ENCODE peak calls at places on chromosomes 5 and 9, in eight cellular contexts. One of them, this sample, is unnamed.

GRCh38 chr9:133403766-133404439 is 13.9 kb downstream of the REXO4 start:
- DNase-seq in stimulated activated naive CD4-positive, alpha-beta T cell: peak; percentile 57
- DNase-seq in B cell: peak; percentile 63
- DNase-seq in body of pancreas: peak; percentile 66
- DNase-seq in LoVo: no peak
- DNase-seq in T follicular helper cell: peak; percentile 45
- DNase-seq in lung microvascular endothelial cell: peak; percentile 52
- DNase-seq in stimulated activated CD8-positive, alpha-beta memory T cell treated with anti-CD3 and anti-CD28 coated beads, Interleukin-7, amount 100 ng/mL, for 48 hours: peak; percentile 37
- DNase-seq in this sample: no peak

GRCh38 chr5:100722657-100723056 is 180.4 kb downstream of the ST8SIA4 start:
- DNase-seq in B cell: no peak
- DNase-seq in stimulated activated naive CD4-positive, alpha-beta T cell: no peak
- DNase-seq in LoVo: no peak
- DNase-seq in body of pancreas: no peak
- DNase-seq in T follicular helper cell: no peak
- DNase-seq in stimulated activated CD8-positive, alpha-beta memory T cell treated with anti-CD3 and anti-CD28 coated beads, Interleukin-7, amount 100 ng/mL, for 48 hours: no peak
- DNase-seq in lung microvascular endothelial cell: no peak
- DNase-seq in this sample: no peak

GRCh38 chr9:35028341-35028740 is 38.8 kb downstream of the DNAJB5 start:
- DNase-seq in body of pancreas: no peak
- DNase-seq in lung microvascular endothelial cell: no peak
- DNase-seq in stimulated activated CD8-positive, alpha-beta memory T cell treated with anti-CD3 and anti-CD28 coated beads, Interleukin-7, amount 100 ng/mL, for 48 hours: no peak
- DNase-seq in T follicular helper cell: no peak
- DNase-seq in stimulated activated naive CD4-positive, alpha-beta T cell: no peak
- DNase-seq in LoVo: no peak
- DNase-seq in B cell: no peak
- DNase-seq in this sample: no peak

GRCh38 chr5:148899993-148900392 is 73.6 kb downstream of the ADRB2 start:
- DNase-seq in T follicular helper cell: no peak
- DNase-seq in lung microvascular endothelial cell: no peak
- DNase-seq in stimulated activated CD8-positive, alpha-beta memory T cell treated with anti-CD3 and anti-CD28 coated beads, Interleukin-7, amount 100 ng/mL, for 48 hours: no peak
- DNase-seq in B cell: no peak
- DNase-seq in stimulated activated naive CD4-positive, alpha-beta T cell: no peak
- DNase-seq in body of pancreas: no peak
- DNase-seq in LoVo: no peak
- DNase-seq in this sample: no peak

GRCh38 chr5:137466888-137467287 is 32.2 kb downstream of the SPOCK1 start:
- DNase-seq in T follicular helper cell: no peak
- DNase-seq in body of pancreas: no peak
- DNase-seq in lung microvascular endothelial cell: no peak
- DNase-seq in stimulated activated CD8-positive, alpha-beta memory T cell treated with anti-CD3 and anti-CD28 coated beads, Interleukin-7, amount 100 ng/mL, for 48 hours: no peak
- DNase-seq in stimulated activated naive CD4-positive, alpha-beta T cell: no peak
- DNase-seq in B cell: no peak
- DNase-seq in LoVo: no peak
- DNase-seq in this sample: peak; percentile 20

GRCh38 chr9:71824242-71824641 is 55.9 kb upstream of the CEMIP2 start:
- DNase-seq in body of pancreas: no peak
- DNase-seq in lung microvascular endothelial cell: no peak
- DNase-seq in stimulated activated naive CD4-positive, alpha-beta T cell: no peak
- DNase-seq in T follicular helper cell: no peak
- DNase-seq in B cell: no peak
- DNase-seq in LoVo: no peak
- DNase-seq in stimulated activated CD8-positive, alpha-beta memory T cell treated with anti-CD3 and anti-CD28 coated beads, Interleukin-7, amount 100 ng/mL, for 48 hours: no peak
- DNase-seq in this sample: no peak

GRCh38 chr5:176319827-176320554 is 41.6 kb downstream of the KIAA1191 start:
- DNase-seq in B cell: no peak
- DNase-seq in body of pancreas: no peak
- DNase-seq in stimulated activated CD8-positive, alpha-beta memory T cell treated with anti-CD3 and anti-CD28 coated beads, Interleukin-7, amount 100 ng/mL, for 48 hours: no peak
- DNase-seq in stimulated activated naive CD4-positive, alpha-beta T cell: no peak
- DNase-seq in lung microvascular endothelial cell: no peak
- DNase-seq in LoVo: no peak
- DNase-seq in T follicular helper cell: no peak
- DNase-seq in this sample: peak; percentile 5

GRCh38 chr5:30808996-30809395 is 384.5 kb upstream of the CDH6 start:
- DNase-seq in T follicular helper cell: no peak
- DNase-seq in LoVo: no peak
- DNase-seq in body of pancreas: no peak
- DNase-seq in B cell: no peak
- DNase-seq in stimulated activated CD8-positive, alpha-beta memory T cell treated with anti-CD3 and anti-CD28 coated beads, Interleukin-7, amount 100 ng/mL, for 48 hours: no peak
- DNase-seq in lung microvascular endothelial cell: no peak
- DNase-seq in stimulated activated naive CD4-positive, alpha-beta T cell: no peak
- DNase-seq in this sample: peak; percentile 51

GRCh38 chr5:145854651-145855258 is 18.1 kb downstream of the GRXCR2 start:
- DNase-seq in LoVo: peak; percentile 96
- DNase-seq in T follicular helper cell: no peak
- DNase-seq in stimulated activated naive CD4-positive, alpha-beta T cell: no peak
- DNase-seq in body of pancreas: no peak
- DNase-seq in B cell: no peak
- DNase-seq in stimulated activated CD8-positive, alpha-beta memory T cell treated with anti-CD3 and anti-CD28 coated beads, Interleukin-7, amount 100 ng/mL, for 48 hours: no peak
- DNase-seq in lung microvascular endothelial cell: no peak
- DNase-seq in this sample: peak; percentile 81

GRCh38 chr5:1776831-1777230 is 22.8 kb downstream of the MRPL36 start:
- DNase-seq in stimulated activated CD8-positive, alpha-beta memory T cell treated with anti-CD3 and anti-CD28 coated beads, Interleukin-7, amount 100 ng/mL, for 48 hours: no peak
- DNase-seq in stimulated activated naive CD4-positive, alpha-beta T cell: no peak
- DNase-seq in T follicular helper cell: no peak
- DNase-seq in LoVo: no peak
- DNase-seq in B cell: no peak
- DNase-seq in lung microvascular endothelial cell: no peak
- DNase-seq in body of pancreas: no peak
- DNase-seq in this sample: no peak

GRCh38 chr9:131566158-131566557 is 20.8 kb downstream of the PRRT1B start:
- DNase-seq in body of pancreas: no peak
- DNase-seq in stimulated activated CD8-positive, alpha-beta memory T cell treated with anti-CD3 and anti-CD28 coated beads, Interleukin-7, amount 100 ng/mL, for 48 hours: no peak
- DNase-seq in T follicular helper cell: no peak
- DNase-seq in stimulated activated naive CD4-positive, alpha-beta T cell: no peak
- DNase-seq in LoVo: no peak
- DNase-seq in lung microvascular endothelial cell: no peak
- DNase-seq in B cell: no peak
- DNase-seq in this sample: no peak

GRCh38 chr9:117247271-117247670 is 167.6 kb downstream of the ASTN2 start:
- DNase-seq in stimulated activated CD8-positive, alpha-beta memory T cell treated with anti-CD3 and anti-CD28 coated beads, Interleukin-7, amount 100 ng/mL, for 48 hours: no peak
- DNase-seq in T follicular helper cell: no peak
- DNase-seq in lung microvascular endothelial cell: no peak
- DNase-seq in body of pancreas: peak; percentile 13
- DNase-seq in stimulated activated naive CD4-positive, alpha-beta T cell: no peak
- DNase-seq in B cell: no peak
- DNase-seq in LoVo: no peak
- DNase-seq in this sample: no peak

GRCh38 chr9:16461851-16462250 is 408.6 kb downstream of the BNC2 start:
- DNase-seq in lung microvascular endothelial cell: no peak
- DNase-seq in stimulated activated naive CD4-positive, alpha-beta T cell: no peak
- DNase-seq in B cell: no peak
- DNase-seq in T follicular helper cell: no peak
- DNase-seq in body of pancreas: no peak
- DNase-seq in stimulated activated CD8-positive, alpha-beta memory T cell treated with anti-CD3 and anti-CD28 coated beads, Interleukin-7, amount 100 ng/mL, for 48 hours: no peak
- DNase-seq in LoVo: no peak
- DNase-seq in this sample: no peak

GRCh38 chr5:119363271-119363670 is 7.5 kb downstream of the TNFAIP8 start:
- DNase-seq in B cell: no peak
- DNase-seq in lung microvascular endothelial cell: no peak
- DNase-seq in body of pancreas: no peak
- DNase-seq in stimulated activated CD8-positive, alpha-beta memory T cell treated with anti-CD3 and anti-CD28 coated beads, Interleukin-7, amount 100 ng/mL, for 48 hours: no peak
- DNase-seq in T follicular helper cell: no peak
- DNase-seq in stimulated activated naive CD4-positive, alpha-beta T cell: no peak
- DNase-seq in LoVo: no peak
- DNase-seq in this sample: no peak

GRCh38 chr5:12277504-12278192 is 373.4 kb upstream of the CTNND2 start:
- DNase-seq in B cell: no peak
- DNase-seq in stimulated activated CD8-positive, alpha-beta memory T cell treated with anti-CD3 and anti-CD28 coated beads, Interleukin-7, amount 100 ng/mL, for 48 hours: no peak
- DNase-seq in lung microvascular endothelial cell: no peak
- DNase-seq in body of pancreas: no peak
- DNase-seq in LoVo: no peak
- DNase-seq in stimulated activated naive CD4-positive, alpha-beta T cell: no peak
- DNase-seq in T follicular helper cell: no peak
- DNase-seq in this sample: no peak

GRCh38 chr9:121972501-121972981 is 120.6 kb downstream of the TTLL11 start:
- DNase-seq in lung microvascular endothelial cell: no peak
- DNase-seq in stimulated activated CD8-positive, alpha-beta memory T cell treated with anti-CD3 and anti-CD28 coated beads, Interleukin-7, amount 100 ng/mL, for 48 hours: no peak
- DNase-seq in B cell: no peak
- DNase-seq in LoVo: no peak
- DNase-seq in T follicular helper cell: no peak
- DNase-seq in body of pancreas: peak; percentile 86
- DNase-seq in stimulated activated naive CD4-positive, alpha-beta T cell: no peak
- DNase-seq in this sample: peak; percentile 85

GRCh38 chr9:14508884-14509283 is 184.3 kb downstream of the ZDHHC21 start:
- DNase-seq in LoVo: no peak
- DNase-seq in body of pancreas: no peak
- DNase-seq in stimulated activated naive CD4-positive, alpha-beta T cell: no peak
- DNase-seq in B cell: no peak
- DNase-seq in T follicular helper cell: no peak
- DNase-seq in lung microvascular endothelial cell: no peak
- DNase-seq in stimulated activated CD8-positive, alpha-beta memory T cell treated with anti-CD3 and anti-CD28 coated beads, Interleukin-7, amount 100 ng/mL, for 48 hours: no peak
- DNase-seq in this sample: no peak

GRCh38 chr5:4158750-4159447 is 563.3 kb downstream of the IRX1 start:
- DNase-seq in stimulated activated CD8-positive, alpha-beta memory T cell treated with anti-CD3 and anti-CD28 coated beads, Interleukin-7, amount 100 ng/mL, for 48 hours: no peak
- DNase-seq in lung microvascular endothelial cell: no peak
- DNase-seq in B cell: no peak
- DNase-seq in stimulated activated naive CD4-positive, alpha-beta T cell: no peak
- DNase-seq in T follicular helper cell: no peak
- DNase-seq in body of pancreas: no peak
- DNase-seq in LoVo: no peak
- DNase-seq in this sample: no peak

GRCh38 chr5:140642718-140643117 is 3.5 kb downstream of the TMCO6 start:
- DNase-seq in T follicular helper cell: no peak
- DNase-seq in stimulated activated naive CD4-positive, alpha-beta T cell: no peak
- DNase-seq in lung microvascular endothelial cell: no peak
- DNase-seq in B cell: no peak
- DNase-seq in stimulated activated CD8-positive, alpha-beta memory T cell treated with anti-CD3 and anti-CD28 coated beads, Interleukin-7, amount 100 ng/mL, for 48 hours: no peak
- DNase-seq in LoVo: no peak
- DNase-seq in body of pancreas: no peak
- DNase-seq in this sample: peak; percentile 75

GRCh38 chr9:133779516-133780403 is 41.6 kb upstream of the SARDH start:
- DNase-seq in B cell: no peak
- DNase-seq in lung microvascular endothelial cell: no peak
- DNase-seq in LoVo: no peak
- DNase-seq in body of pancreas: no peak
- DNase-seq in stimulated activated naive CD4-positive, alpha-beta T cell: no peak
- DNase-seq in stimulated activated CD8-positive, alpha-beta memory T cell treated with anti-CD3 and anti-CD28 coated beads, Interleukin-7, amount 100 ng/mL, for 48 hours: no peak
- DNase-seq in T follicular helper cell: no peak
- DNase-seq in this sample: no peak

GRCh38 chr9:83544002-83544698 is 5.9 kb upstream of the FRMD3 start:
- DNase-seq in LoVo: peak; percentile 78
- DNase-seq in B cell: peak; percentile 12
- DNase-seq in lung microvascular endothelial cell: peak; percentile 85
- DNase-seq in T follicular helper cell: no peak
- DNase-seq in body of pancreas: peak; percentile 32
- DNase-seq in stimulated activated CD8-positive, alpha-beta memory T cell treated with anti-CD3 and anti-CD28 coated beads, Interleukin-7, amount 100 ng/mL, for 48 hours: no peak
- DNase-seq in stimulated activated naive CD4-positive, alpha-beta T cell: no peak
- DNase-seq in this sample: peak; percentile 79

GRCh38 chr9:19471737-19472648 is 63.2 kb downstream of the ACER2 start:
- DNase-seq in lung microvascular endothelial cell: peak; percentile 60
- DNase-seq in T follicular helper cell: peak; percentile 5
- DNase-seq in body of pancreas: peak; percentile 54
- DNase-seq in stimulated activated naive CD4-positive, alpha-beta T cell: peak; percentile 16
- DNase-seq in stimulated activated CD8-positive, alpha-beta memory T cell treated with anti-CD3 and anti-CD28 coated beads, Interleukin-7, amount 100 ng/mL, for 48 hours: peak; percentile 50
- DNase-seq in LoVo: peak; percentile 34
- DNase-seq in B cell: peak; percentile 50
- DNase-seq in this sample: peak; percentile 37

GRCh38 chr5:97231025-97231636 is 48.1 kb upstream of the RIOK2 start:
- DNase-seq in body of pancreas: peak; percentile 72
- DNase-seq in stimulated activated naive CD4-positive, alpha-beta T cell: peak; percentile 44
- DNase-seq in stimulated activated CD8-positive, alpha-beta memory T cell treated with anti-CD3 and anti-CD28 coated beads, Interleukin-7, amount 100 ng/mL, for 48 hours: no peak
- DNase-seq in lung microvascular endothelial cell: peak; percentile 79
- DNase-seq in LoVo: peak; percentile 76
- DNase-seq in B cell: peak; percentile 58
- DNase-seq in T follicular helper cell: no peak
- DNase-seq in this sample: peak; percentile 86

GRCh38 chr5:145110826-145111225 is 724.3 kb downstream of the PRELID2 start:
- DNase-seq in T follicular helper cell: no peak
- DNase-seq in stimulated activated naive CD4-positive, alpha-beta T cell: no peak
- DNase-seq in B cell: no peak
- DNase-seq in body of pancreas: no peak
- DNase-seq in LoVo: no peak
- DNase-seq in lung microvascular endothelial cell: no peak
- DNase-seq in stimulated activated CD8-positive, alpha-beta memory T cell treated with anti-CD3 and anti-CD28 coated beads, Interleukin-7, amount 100 ng/mL, for 48 hours: no peak
- DNase-seq in this sample: no peak

GRCh38 chr5:142994242-142994641 is 224.1 kb downstream of the ARHGAP26 start:
- DNase-seq in stimulated activated CD8-positive, alpha-beta memory T cell treated with anti-CD3 and anti-CD28 coated beads, Interleukin-7, amount 100 ng/mL, for 48 hours: no peak
- DNase-seq in body of pancreas: no peak
- DNase-seq in stimulated activated naive CD4-positive, alpha-beta T cell: no peak
- DNase-seq in lung microvascular endothelial cell: no peak
- DNase-seq in T follicular helper cell: no peak
- DNase-seq in B cell: no peak
- DNase-seq in LoVo: no peak
- DNase-seq in this sample: no peak

GRCh38 chr5:103744159-103744558 is 181.6 kb upstream of the NUDT12 start:
- DNase-seq in LoVo: peak; percentile 9
- DNase-seq in T follicular helper cell: no peak
- DNase-seq in stimulated activated naive CD4-positive, alpha-beta T cell: no peak
- DNase-seq in body of pancreas: no peak
- DNase-seq in lung microvascular endothelial cell: peak; percentile 6
- DNase-seq in stimulated activated CD8-positive, alpha-beta memory T cell treated with anti-CD3 and anti-CD28 coated beads, Interleukin-7, amount 100 ng/mL, for 48 hours: no peak
- DNase-seq in B cell: no peak
- DNase-seq in this sample: peak; percentile 90

GRCh38 chr9:33143241-33143642 is 23.9 kb downstream of the B4GALT1 start:
- DNase-seq in stimulated activated naive CD4-positive, alpha-beta T cell: peak; percentile 24
- DNase-seq in T follicular helper cell: no peak
- DNase-seq in stimulated activated CD8-positive, alpha-beta memory T cell treated with anti-CD3 and anti-CD28 coated beads, Interleukin-7, amount 100 ng/mL, for 48 hours: no peak
- DNase-seq in body of pancreas: no peak
- DNase-seq in LoVo: no peak
- DNase-seq in B cell: no peak
- DNase-seq in lung microvascular endothelial cell: no peak
- DNase-seq in this sample: peak; percentile 64

GRCh38 chr5:11563822-11564221 is 340.4 kb downstream of the CTNND2 start:
- DNase-seq in lung microvascular endothelial cell: no peak
- DNase-seq in stimulated activated CD8-positive, alpha-beta memory T cell treated with anti-CD3 and anti-CD28 coated beads, Interleukin-7, amount 100 ng/mL, for 48 hours: no peak
- DNase-seq in B cell: no peak
- DNase-seq in body of pancreas: no peak
- DNase-seq in LoVo: no peak
- DNase-seq in T follicular helper cell: no peak
- DNase-seq in stimulated activated naive CD4-positive, alpha-beta T cell: no peak
- DNase-seq in this sample: no peak

GRCh38 chr5:850511-851006 is at the start of gene ZDHHC11:
- DNase-seq in LoVo: no peak
- DNase-seq in T follicular helper cell: no peak
- DNase-seq in stimulated activated naive CD4-positive, alpha-beta T cell: no peak
- DNase-seq in stimulated activated CD8-positive, alpha-beta memory T cell treated with anti-CD3 and anti-CD28 coated beads, Interleukin-7, amount 100 ng/mL, for 48 hours: no peak
- DNase-seq in body of pancreas: no peak
- DNase-seq in lung microvascular endothelial cell: no peak
- DNase-seq in B cell: no peak
- DNase-seq in this sample: no peak

GRCh38 chr9:105484226-105484625 is 36.4 kb downstream of the FSD1L start:
- DNase-seq in B cell: no peak
- DNase-seq in body of pancreas: no peak
- DNase-seq in stimulated activated CD8-positive, alpha-beta memory T cell treated with anti-CD3 and anti-CD28 coated beads, Interleukin-7, amount 100 ng/mL, for 48 hours: no peak
- DNase-seq in stimulated activated naive CD4-positive, alpha-beta T cell: no peak
- DNase-seq in LoVo: peak; percentile 53
- DNase-seq in T follicular helper cell: no peak
- DNase-seq in lung microvascular endothelial cell: no peak
- DNase-seq in this sample: no peak

GRCh38 chr9:82271099-82271498 is 282.5 kb downstream of the SPATA31D1 start:
- DNase-seq in T follicular helper cell: no peak
- DNase-seq in stimulated activated naive CD4-positive, alpha-beta T cell: no peak
- DNase-seq in body of pancreas: no peak
- DNase-seq in lung microvascular endothelial cell: no peak
- DNase-seq in stimulated activated CD8-positive, alpha-beta memory T cell treated with anti-CD3 and anti-CD28 coated beads, Interleukin-7, amount 100 ng/mL, for 48 hours: no peak
- DNase-seq in LoVo: no peak
- DNase-seq in B cell: no peak
- DNase-seq in this sample: peak; percentile 90

GRCh38 chr9:121169094-121169601 is 32.5 kb downstream of the RAB14 start:
- DNase-seq in stimulated activated naive CD4-positive, alpha-beta T cell: peak; percentile 27
- DNase-seq in stimulated activated CD8-positive, alpha-beta memory T cell treated with anti-CD3 and anti-CD28 coated beads, Interleukin-7, amount 100 ng/mL, for 48 hours: no peak
- DNase-seq in B cell: no peak
- DNase-seq in LoVo: no peak
- DNase-seq in T follicular helper cell: no peak
- DNase-seq in lung microvascular endothelial cell: peak; percentile 73
- DNase-seq in body of pancreas: no peak
- DNase-seq in this sample: no peak

GRCh38 chr9:71446499-71447411 is 321.6 kb downstream of the CEMIP2 start:
- DNase-seq in body of pancreas: peak; percentile 27
- DNase-seq in T follicular helper cell: no peak
- DNase-seq in LoVo: peak; percentile 34
- DNase-seq in stimulated activated CD8-positive, alpha-beta memory T cell treated with anti-CD3 and anti-CD28 coated beads, Interleukin-7, amount 100 ng/mL, for 48 hours: peak; percentile 5
- DNase-seq in B cell: peak; percentile 5
- DNase-seq in stimulated activated naive CD4-positive, alpha-beta T cell: no peak
- DNase-seq in lung microvascular endothelial cell: peak; percentile 54
- DNase-seq in this sample: peak; percentile 65

GRCh38 chr5:111070272-111071134 is 1.0 kb upstream of the TSLP start:
- DNase-seq in B cell: no peak
- DNase-seq in LoVo: no peak
- DNase-seq in stimulated activated CD8-positive, alpha-beta memory T cell treated with anti-CD3 and anti-CD28 coated beads, Interleukin-7, amount 100 ng/mL, for 48 hours: no peak
- DNase-seq in body of pancreas: peak; percentile 3
- DNase-seq in lung microvascular endothelial cell: no peak
- DNase-seq in T follicular helper cell: no peak
- DNase-seq in stimulated activated naive CD4-positive, alpha-beta T cell: peak; percentile 14
- DNase-seq in this sample: peak; percentile 32